ENCODE peak calls at places on chromosomes 6 and 20, in eight cellular contexts. E is A549, B is heart left ventricle, X is sigmoid colon, T is stomach, H is esophagus squamous epithelium, K is body of pancreas, Y is uterus. J is an unnamed sample.

GRCh38 chr20:9660236-9660868 is 146.0 kb downstream of the LAMP5 start:
- DNase-seq in E (peak; percentile 17), K (no peak), B (no peak), Y (no peak), T (no peak), H (no peak), X (no peak), J (no peak)

GRCh38 chr20:4449977-4450715 is 271.6 kb upstream of the PRND start:
- DNase-seq in Y (no peak), X (no peak), K (no peak), E (peak; percentile 55), T (no peak), H (no peak), B (no peak), J (no peak)

GRCh38 chr20:18727032-18727508 is 86.5 kb upstream of the SCP2D1 start:
- DNase-seq in E (no peak), H (no peak), T (no peak), B (no peak), X (no peak), Y (no peak), K (peak; percentile 22), J (peak; percentile 65)

GRCh38 chr6:47292944-47293343 is 16.8 kb downstream of the TNFRSF21 start:
- DNase-seq in K (no peak), B (no peak), T (no peak), X (no peak), Y (no peak), H (no peak), E (no peak), J (no peak)

GRCh38 chr6:15400572-15401004 is 154.7 kb downstream of the JARID2 start:
- DNase-seq in K (peak; percentile 28), B (peak; percentile 78), Y (peak; percentile 55), H (no peak), X (peak; percentile 81), T (no peak), E (peak; percentile 27), J (peak; percentile 69)

GRCh38 chr6:7691675-7692452 is 34.0 kb upstream of the BMP6 start:
- DNase-seq in X (no peak), K (no peak), T (no peak), H (no peak), E (peak; percentile 92), B (no peak), Y (no peak), J (no peak)

GRCh38 chr6:157445277-157445676 is 64.3 kb downstream of the ZDHHC14 start:
- DNase-seq in E (no peak), X (no peak), H (no peak), T (no peak), B (no peak), Y (no peak), K (no peak), J (no peak)

GRCh38 chr6:43738877-43739641 is 31.0 kb upstream of the VEGFA start:
- DNase-seq in K (no peak), X (no peak), H (no peak), E (peak; percentile 21), B (no peak), Y (no peak), T (no peak), J (no peak)

GRCh38 chr20:4225778-4226177 is 210.4 kb upstream of the RNF24 start:
- DNase-seq in H (no peak), B (peak; percentile 47), X (no peak), E (peak; percentile 66), Y (peak; percentile 37), T (no peak), K (peak; percentile 34), J (no peak)

GRCh38 chr20:23686046-23686750 is 2.6 kb downstream of the CST4 start:
- DNase-seq in E (no peak), T (no peak), H (no peak), B (no peak), K (no peak), X (no peak), Y (no peak), J (no peak)

GRCh38 chr20:51797357-51798025 is 4.8 kb downstream of the SALL4 start:
- DNase-seq in H (no peak), X (no peak), Y (no peak), T (no peak), B (no peak), E (peak; percentile 37), K (no peak), J (no peak)

GRCh38 chr6:113997106-113997505 is 26.2 kb upstream of the HDAC2 start:
- DNase-seq in K (no peak), H (no peak), X (no peak), B (no peak), E (peak; percentile 11), Y (no peak), T (no peak), J (no peak)

GRCh38 chr6:107230024-107230423 is 114.7 kb upstream of the BEND3 start:
- DNase-seq in X (no peak), B (no peak), E (no peak), T (no peak), H (no peak), K (no peak), Y (no peak), J (no peak)

GRCh38 chr6:157229219-157229607 is 94.1 kb downstream of the TMEM242 start:
- DNase-seq in Y (no peak), B (no peak), K (no peak), H (no peak), X (peak; percentile 47), T (no peak), E (no peak), J (peak; percentile 36)

GRCh38 chr6:117989086-117989485 is 82.0 kb downstream of the SLC35F1 start:
- DNase-seq in T (no peak), K (no peak), H (no peak), X (no peak), B (no peak), Y (no peak), E (no peak), J (no peak)

GRCh38 chr20:15643713-15644112 is 929.5 kb downstream of the KIF16B start:
- DNase-seq in K (no peak), T (no peak), Y (no peak), E (peak; percentile 37), B (no peak), H (no peak), X (no peak), J (no peak)

GRCh38 chr20:51368461-51369211 is 173.9 kb downstream of the NFATC2 start:
- DNase-seq in T (no peak), B (no peak), E (no peak), X (no peak), K (no peak), H (no peak), Y (no peak), J (no peak)

GRCh38 chr20:19047040-19047950 is 165.1 kb upstream of the SLC24A3 start:
- DNase-seq in B (peak; percentile 30), H (no peak), X (no peak), Y (peak; percentile 64), K (peak; percentile 13), T (peak; percentile 85), E (no peak), J (peak; percentile 76)

GRCh38 chr6:136334853-136335252 is 45.2 kb upstream of the BCLAF1 start:
- DNase-seq in H (no peak), T (no peak), E (no peak), X (no peak), Y (no peak), B (no peak), K (no peak), J (no peak)

GRCh38 chr6:139977887-139978332 is 603.5 kb upstream of the CITED2 start:
- DNase-seq in Y (no peak), E (peak; percentile 62), T (no peak), K (peak; percentile 45), H (no peak), X (no peak), B (no peak), J (no peak)

GRCh38 chr6:31664790-31665500 is at the start of gene GPANK1:
- DNase-seq in B (peak; percentile 92), Y (peak; percentile 88), H (peak; percentile 70), E (peak; percentile 94), T (peak; percentile 94), X (peak; percentile 97), K (peak; percentile 96), J (peak; percentile 94)
- TF ChIP-seq POLR2A in B (peak; percentile 60), Y (peak; percentile 35), H (peak; percentile 33), E (no peak), T (no peak), X (peak; percentile 35), K (peak; percentile 56), J (peak; percentile 62)

DNA sequence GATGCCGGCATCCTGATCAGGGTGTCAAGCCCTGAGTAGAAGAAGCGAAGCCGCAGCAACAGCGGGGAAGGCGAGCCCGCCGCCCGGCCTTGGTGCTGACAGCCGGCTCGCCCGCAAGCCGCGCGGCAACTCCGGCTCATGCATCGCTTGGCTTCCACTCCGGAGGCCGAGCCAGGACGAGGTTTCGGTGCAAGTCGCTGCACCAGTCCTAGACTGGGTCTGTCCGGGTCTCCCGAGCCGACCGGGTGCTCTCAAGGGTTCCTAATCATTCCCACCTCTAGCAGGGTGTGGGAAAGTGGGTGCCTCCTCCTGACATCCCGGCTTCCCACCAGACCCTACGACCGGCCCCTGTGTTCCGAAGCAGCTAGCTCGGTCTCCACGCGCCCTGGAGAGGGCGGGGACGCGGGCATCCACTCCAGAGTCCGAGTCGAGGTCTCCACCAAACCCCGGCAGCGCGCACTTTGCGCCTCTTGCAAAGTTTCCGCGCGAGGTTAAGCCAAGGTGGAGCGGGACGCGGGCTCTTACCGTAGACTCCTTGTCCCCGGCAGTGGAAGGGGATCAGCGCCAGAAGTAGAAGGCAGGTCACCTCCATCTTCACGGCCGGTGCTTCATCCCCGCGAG is 1.4 kb downstream of the MDGA1 start:
- DNase-seq in T (peak; percentile 31), E (no peak), X (no peak), K (no peak), B (no peak), Y (peak; percentile 26), H (no peak), J (no peak)
- H3K27ac ChIP-seq in T (no peak overlapping the region), E (peak overlapping the region; percentile 89), X (peak overlapping the region; percentile 72), K (no peak overlapping the region), B (no peak overlapping the region), Y (no peak overlapping the region), H (peak overlapping the region; percentile 74), J (peak overlapping the region; percentile 79)

DNA sequence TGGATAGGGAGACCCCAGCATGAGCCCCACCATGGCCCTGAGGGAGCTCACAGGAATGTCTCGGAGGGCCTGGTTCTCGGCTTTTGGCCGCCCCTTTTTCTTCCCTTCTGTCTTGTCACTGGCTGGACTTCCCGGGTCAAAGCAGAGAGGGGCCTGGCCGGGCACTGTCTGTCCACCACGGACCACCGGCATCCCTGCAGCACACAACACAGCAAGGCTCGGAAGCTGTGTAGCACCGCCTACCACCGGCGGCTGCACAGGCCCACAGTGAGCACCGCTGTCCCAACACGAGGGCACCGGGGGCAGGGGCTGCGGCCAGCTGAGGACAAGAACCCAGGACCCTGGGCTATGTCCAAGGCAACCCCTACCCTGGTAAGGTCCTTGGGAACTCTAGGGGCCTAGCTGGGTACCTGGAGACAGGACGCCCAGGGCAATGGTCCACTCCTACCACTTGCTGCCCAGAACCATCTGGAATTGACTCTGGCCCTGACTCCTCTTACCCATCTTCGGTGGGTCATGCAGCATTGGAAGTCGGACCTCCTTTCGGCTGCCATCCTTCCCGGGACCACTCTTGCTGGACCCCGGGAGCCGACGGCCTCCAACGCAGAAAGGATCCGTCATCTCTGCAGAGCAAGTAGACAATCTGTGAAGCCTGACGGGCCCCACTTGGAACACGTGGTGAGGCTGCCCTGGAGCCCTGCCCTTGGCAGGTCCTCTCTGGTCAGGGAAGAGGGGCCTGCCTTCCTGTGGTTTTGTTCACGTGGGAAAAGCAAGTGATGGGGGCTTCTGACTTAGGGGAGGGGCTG is 2.2 kb downstream of the ZNF512B start:
- DNase-seq in T (peak; percentile 22), H (no peak), B (peak; percentile 20), X (peak; percentile 60), E (no peak), Y (peak; percentile 16), K (no peak), J (no peak)
- TF ChIP-seq POLR2A in T (no peak), H (no peak), B (no peak), X (no peak), E (no peak), Y (no peak), K (no peak), J (no peak)

GRCh38 chr6:135266675-135267074 is 85.6 kb downstream of the MYB start:
- DNase-seq in T (no peak), X (no peak), B (no peak), Y (no peak), E (no peak), H (no peak), K (no peak), J (peak; percentile 58)
- H3K27ac ChIP-seq in T (no peak overlapping the region), X (no peak overlapping the region), B (no peak overlapping the region), Y (no peak overlapping the region), E (no peak overlapping the region), H (no peak overlapping the region), K (no peak overlapping the region), J (peak overlapping the region; percentile 56)

J was measured in Peyer's patch.